ENCODE peak calls at places on chromosomes 6 and 20, in seven cellular contexts. B is A549, P is tibial artery, A is progenitor cell of endocrine pancreas, F is GM10248, N is endothelial cell, I is mammary epithelial cell. V is an unnamed sample.

GRCh38 chr6:136446579-136447182 is 103.5 kb downstream of the MAP7 start:
- DNase-seq in B (peak), A (no peak), N (no peak), F (no peak), I (no peak), P (no peak), V (no peak)

GRCh38 chr6:96613291-96613999 is 50.5 kb downstream of the FHL5 start:
- DNase-seq in N (no peak), A (no peak), F (no peak), P (no peak), B (no peak), I (no peak), V (no peak)

GRCh38 chr6:93644611-93645010 is 225.3 kb upstream of the EPHA7 start:
- DNase-seq in I (no peak), F (no peak), A (no peak), P (no peak), N (no peak), B (no peak), V (no peak)

GRCh38 chr20:26354521-26354920 is 657.9 kb upstream of the ZNF337 start:
- DNase-seq in I (no peak), A (no peak), P (no peak), F (no peak), N (no peak), B (no peak), V (no peak)

GRCh38 chr20:8876381-8876780 is 192.5 kb upstream of the PLCB4 start:
- DNase-seq in B (no peak), I (no peak), A (no peak), P (no peak), F (no peak), N (no peak), V (no peak)

GRCh38 chr6:44682280-44682679 is 294.8 kb downstream of the CDC5L start:
- DNase-seq in A (no peak), I (no peak), F (no peak), B (no peak), N (no peak), P (no peak), V (no peak)

GRCh38 chr6:122154912-122155516 is 244.4 kb upstream of the HSF2 start:
- DNase-seq in P (no peak), A (no peak), I (no peak), B (peak), F (no peak), N (no peak), V (no peak)

GRCh38 chr20:38223743-38224100 is 36.8 kb downstream of the KIAA1755 start:
- DNase-seq in N (no peak), B (no peak), P (no peak), A (no peak), F (no peak), I (no peak), V (no peak)

GRCh38 chr6:34151321-34152041 is 5.6 kb upstream of the GRM4 start:
- DNase-seq in I (no peak), N (no peak), P (no peak), A (no peak), F (no peak), B (no peak), V (no peak)

DNA sequence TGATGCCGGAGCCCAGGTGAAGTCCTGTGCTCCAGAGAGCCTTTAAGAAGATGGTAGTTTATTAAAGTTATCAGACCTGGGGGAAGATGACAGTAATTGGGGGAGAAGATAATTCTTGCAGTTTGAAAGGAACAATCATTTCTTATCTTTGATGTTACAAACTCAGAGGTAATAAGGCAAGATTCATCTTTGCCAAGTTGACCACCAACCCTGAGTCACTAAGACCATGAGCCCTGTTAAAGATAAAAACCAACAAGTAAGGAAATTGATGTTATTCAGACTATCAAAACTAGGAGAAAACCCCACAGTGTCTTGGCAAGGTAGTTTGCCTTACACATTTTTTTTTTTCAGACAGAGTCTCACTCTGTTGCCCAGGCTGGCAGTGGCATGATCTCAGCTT is 73.1 kb downstream of the MKKS start:
- DNase-seq in B (no peak), N (no peak), F (no peak), A (no peak), P (no peak), I (no peak), V (no peak)
- TF ChIP-seq CTCF in B (no peak), N (no peak), F (no peak), A (no peak), P (no peak), I (no peak), V (no peak)

DNA sequence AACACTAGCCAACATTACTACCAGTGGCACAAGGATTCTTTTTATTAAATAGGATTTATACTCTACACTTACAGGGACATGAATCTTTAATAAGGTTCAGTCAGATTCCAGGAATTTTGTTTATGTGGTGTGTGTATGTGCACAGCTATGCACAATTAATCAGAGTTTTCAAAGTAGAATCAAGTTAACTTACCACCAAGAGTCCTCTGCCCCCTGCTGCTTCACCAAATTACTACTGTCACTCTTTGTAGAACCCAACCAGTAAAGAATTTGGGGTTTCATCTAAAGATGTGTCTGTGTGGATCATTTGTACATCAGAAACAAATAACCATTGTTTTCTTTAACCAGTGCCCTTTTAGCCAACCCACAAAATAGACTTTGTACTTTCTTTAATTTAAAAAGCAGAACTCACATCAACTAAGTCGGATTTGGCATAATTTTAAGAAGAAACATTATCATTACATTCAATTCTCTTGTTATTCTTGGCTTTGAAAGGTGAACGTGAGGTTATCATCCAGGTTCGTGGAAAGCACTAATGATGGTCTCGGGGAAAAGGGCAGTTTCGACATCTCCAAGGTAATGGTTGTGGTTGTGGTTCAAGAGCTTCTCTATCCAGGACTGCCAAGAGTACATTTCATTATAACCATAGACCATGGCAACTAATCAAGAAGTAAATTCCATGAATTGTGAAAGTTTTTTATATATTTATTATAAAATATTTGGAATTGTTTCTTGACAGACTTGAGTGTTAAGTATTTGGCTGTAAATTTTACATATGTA is 514.3 kb upstream of the ID4 start:
- DNase-seq in F (no peak), A (no peak), N (no peak), P (no peak), I (peak), B (no peak), V (no peak)
- TF ChIP-seq CTCF in F (no peak), A (no peak), N (no peak), P (no peak), I (peak), B (no peak), V (no peak)

DNA sequence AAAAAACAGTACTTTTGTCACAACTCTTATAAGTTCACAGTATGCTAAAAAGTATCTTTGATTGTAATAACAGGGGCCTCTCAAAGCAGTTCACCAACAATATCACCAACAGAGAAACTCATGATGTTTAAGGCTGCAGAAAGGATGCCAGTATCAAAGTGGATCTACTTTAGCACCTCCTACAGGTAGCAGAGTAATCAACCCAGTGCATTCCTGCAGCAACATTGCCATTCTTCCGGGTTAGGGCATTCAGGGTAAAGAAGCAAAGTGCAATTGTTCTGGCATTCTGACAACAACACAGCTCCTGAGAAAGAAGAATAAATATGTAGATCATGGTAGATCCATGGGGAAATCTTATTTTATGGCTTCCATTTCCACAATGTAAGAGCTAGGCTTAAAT is 7.6 kb upstream of the SLC17A4 start:
- DNase-seq in B (no peak), A (no peak), I (no peak), F (no peak), P (no peak), N (no peak), V (no peak)
- TF ChIP-seq CTCF in B (no peak), A (no peak), I (no peak), F (no peak), P (no peak), N (no peak), V (no peak)

GRCh38 chr20:50189681-50190250 is 864 bp upstream of the CEBPB start:
- DNase-seq in A (peak), P (peak), F (no peak), N (no peak), B (peak), I (no peak), V (no peak)
- TF ChIP-seq CTCF in A (no peak), P (no peak), F (no peak), N (no peak), B (no peak), I (no peak), V (no peak)

GRCh38 chr6:11146117-11146826 is 34.7 kb upstream of the ERVFRD-1 start:
- DNase-seq in F (no peak), P (no peak), I (peak), B (no peak), A (no peak), N (no peak), V (no peak)

GRCh38 chr6:11152581-11152980 is 41.1 kb upstream of the ERVFRD-1 start:
- DNase-seq in N (no peak), I (no peak), F (no peak), B (no peak), P (no peak), A (no peak), V (no peak)

GRCh38 chr6:11149551-11149950 is 38.0 kb upstream of the ERVFRD-1 start:
- DNase-seq in I (no peak), A (no peak), N (no peak), P (no peak), B (no peak), F (no peak), V (no peak)

GRCh38 chr6:11153447-11153846 is 41.9 kb upstream of the ERVFRD-1 start:
- DNase-seq in I (no peak), A (no peak), N (no peak), B (no peak), P (no peak), F (no peak), V (no peak)

DNA sequence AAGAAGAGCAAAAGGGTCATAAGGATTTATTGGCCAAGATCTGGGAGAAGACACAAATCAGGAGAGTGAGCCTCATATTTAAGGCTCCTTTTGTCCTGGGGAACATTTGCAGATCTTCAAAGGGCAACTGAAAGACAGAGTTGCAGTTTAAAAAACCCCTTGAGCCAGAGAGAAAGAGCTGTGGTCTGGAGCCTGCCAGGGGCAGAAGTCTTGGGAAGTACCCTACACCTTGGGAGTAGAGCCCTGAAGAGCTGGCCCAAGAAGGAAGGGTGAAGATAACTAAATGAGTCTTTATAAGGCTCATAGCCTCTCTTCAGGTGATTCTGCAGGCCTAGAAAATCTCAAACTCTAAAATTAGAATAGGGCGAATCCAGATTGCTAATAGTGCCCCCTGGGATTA is 40.0 kb upstream of the ERVFRD-1 start:
- DNase-seq in I (no peak), N (no peak), A (no peak), P (no peak), B (no peak), F (no peak), V (no peak)
- TF ChIP-seq CTCF in I (no peak), N (no peak), A (no peak), P (no peak), B (no peak), F (no peak), V (no peak)

GRCh38 chr6:106158816-106159215 is 72.7 kb downstream of the PRDM1 start:
- DNase-seq in B (no peak), F (no peak), P (no peak), I (no peak), N (no peak), A (no peak), V (no peak)
- TF ChIP-seq CTCF in B (no peak), F (no peak), P (no peak), I (no peak), N (no peak), A (no peak), V (no peak)

DNA sequence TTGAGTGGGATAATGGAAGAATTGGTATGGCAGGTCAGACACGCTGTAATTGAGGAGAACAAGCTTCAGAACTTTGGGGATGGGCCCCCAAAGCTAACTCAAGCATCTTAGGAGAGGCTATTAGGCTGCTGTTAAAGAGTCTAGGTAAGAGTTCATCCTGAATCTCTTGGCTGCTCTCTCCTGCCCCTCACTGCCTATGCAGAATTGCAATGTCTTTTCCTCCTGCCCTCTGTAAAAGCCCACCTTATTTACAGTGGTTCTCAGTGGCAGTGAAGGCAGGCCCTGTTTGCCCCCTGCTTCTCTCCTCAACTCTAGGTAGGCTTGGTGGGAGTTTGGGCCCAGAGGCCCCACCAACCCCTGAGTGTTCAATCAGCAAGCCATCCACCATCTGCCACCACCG is 55.0 kb downstream of the LYRM2 start:
- DNase-seq in F (no peak), N (no peak), I (no peak), B (no peak), A (no peak), P (no peak), V (no peak)
- TF ChIP-seq CTCF in F (no peak), N (no peak), I (no peak), B (no peak), A (no peak), P (no peak), V (no peak)

GRCh38 chr6:35317483-35318199 is 20.0 kb downstream of the DEF6 start:
- DNase-seq in N (no peak), I (no peak), A (no peak), F (no peak), P (no peak), B (no peak), V (peak)
- TF ChIP-seq CTCF in N (no peak), I (no peak), A (no peak), F (no peak), P (no peak), B (no peak), V (no peak)